ENCODE peak calls at places on chromosomes 11 and 22, in four cellular contexts. One of them, this sample, is unnamed.

GRCh38 chr11:69005631-69006368 is 7.2 kb downstream of the MRGPRF start:
- DNase-seq in H1: no peak
- DNase-seq in K562: no peak
- DNase-seq in HepG2: no peak
- DNase-seq in this sample: no peak

GRCh38 chr11:128709402-128709801 is 15.5 kb downstream of the FLI1 start:
- DNase-seq in HepG2: peak; percentile 12
- DNase-seq in K562: no peak
- DNase-seq in H1: no peak
- DNase-seq in this sample: peak; percentile 99

GRCh38 chr11:288328-289144 is at the start of gene PGGHG:
- DNase-seq in K562: no peak
- DNase-seq in HepG2: no peak
- DNase-seq in H1: peak; percentile 75
- DNase-seq in this sample: no peak

GRCh38 chr11:129189646-129190045 is 2.5 kb downstream of the ARHGAP32 start:
- DNase-seq in HepG2: no peak
- DNase-seq in K562: no peak
- DNase-seq in H1: no peak
- DNase-seq in this sample: no peak

GRCh38 chr11:47348859-47349258 is 3.6 kb downstream of the MYBPC3 start:
- DNase-seq in K562: no peak
- DNase-seq in H1: no peak
- DNase-seq in HepG2: peak; percentile 53
- DNase-seq in this sample: no peak

GRCh38 chr11:19869946-19870589 is 157.4 kb downstream of the NAV2 start:
- DNase-seq in H1: no peak
- DNase-seq in K562: no peak
- DNase-seq in HepG2: no peak
- DNase-seq in this sample: no peak

GRCh38 chr22:27998511-27999410 is 79.7 kb upstream of the PITPNB start:
- DNase-seq in H1: no peak
- DNase-seq in K562: no peak
- DNase-seq in HepG2: no peak
- DNase-seq in this sample: no peak

GRCh38 chr11:72239296-72239848 is 4.6 kb downstream of the PHOX2A start:
- DNase-seq in H1: peak; percentile 64
- DNase-seq in K562: no peak
- DNase-seq in HepG2: no peak
- DNase-seq in this sample: no peak

DNA sequence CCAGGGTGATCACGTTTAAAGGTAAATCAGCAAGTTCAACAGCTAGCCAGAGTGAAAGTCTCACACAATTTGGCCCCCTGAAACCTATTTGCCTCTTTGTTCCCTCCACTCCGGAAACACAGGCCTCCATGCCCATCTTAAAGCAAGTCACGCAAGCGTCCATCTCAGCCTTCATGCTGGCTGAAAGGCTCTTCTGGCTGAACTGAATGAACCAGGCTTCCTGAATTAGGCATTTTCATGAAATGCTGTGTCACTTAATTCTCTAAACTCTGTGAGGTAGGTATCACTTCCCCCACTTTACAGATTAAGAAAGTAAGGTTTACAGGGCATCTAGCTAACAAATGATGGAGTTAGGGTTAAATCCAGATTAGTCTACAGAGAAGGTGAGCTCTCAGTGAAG is 1.4 kb downstream of the SLC25A17 start:
- DNase-seq in HepG2: no peak
- DNase-seq in H1: no peak
- DNase-seq in K562: no peak
- DNase-seq in this sample: no peak
- TF ChIP-seq POLR2AphosphoS5 in HepG2: no peak
- TF ChIP-seq POLR2AphosphoS5 in H1: no peak
- TF ChIP-seq POLR2AphosphoS5 in K562: no peak
- TF ChIP-seq POLR2AphosphoS5 in this sample: no peak

GRCh38 chr11:109733245-109733644 is 311.3 kb downstream of the C11orf87 start:
- DNase-seq in HepG2: no peak
- DNase-seq in K562: no peak
- DNase-seq in H1: no peak
- DNase-seq in this sample: no peak

GRCh38 chr11:109731451-109731850 is 309.5 kb downstream of the C11orf87 start:
- DNase-seq in H1: no peak
- DNase-seq in HepG2: no peak
- DNase-seq in K562: no peak
- DNase-seq in this sample: no peak

GRCh38 chr11:109735139-109735538 is 313.1 kb downstream of the C11orf87 start:
- DNase-seq in HepG2: no peak
- DNase-seq in H1: no peak
- DNase-seq in K562: no peak
- DNase-seq in this sample: no peak

GRCh38 chr11:109730669-109731068 is 308.7 kb downstream of the C11orf87 start:
- DNase-seq in HepG2: no peak
- DNase-seq in H1: no peak
- DNase-seq in K562: no peak
- DNase-seq in this sample: no peak

GRCh38 chr11:109734602-109735001 is 312.6 kb downstream of the C11orf87 start:
- DNase-seq in HepG2: no peak
- DNase-seq in K562: no peak
- DNase-seq in H1: no peak
- DNase-seq in this sample: no peak
- H2AFZ ChIP-seq in HepG2: no peak overlapping the region
- H2AFZ ChIP-seq in K562: no peak overlapping the region
- H2AFZ ChIP-seq in H1: no peak overlapping the region
- H2AFZ ChIP-seq in this sample: no peak overlapping the region

DNA sequence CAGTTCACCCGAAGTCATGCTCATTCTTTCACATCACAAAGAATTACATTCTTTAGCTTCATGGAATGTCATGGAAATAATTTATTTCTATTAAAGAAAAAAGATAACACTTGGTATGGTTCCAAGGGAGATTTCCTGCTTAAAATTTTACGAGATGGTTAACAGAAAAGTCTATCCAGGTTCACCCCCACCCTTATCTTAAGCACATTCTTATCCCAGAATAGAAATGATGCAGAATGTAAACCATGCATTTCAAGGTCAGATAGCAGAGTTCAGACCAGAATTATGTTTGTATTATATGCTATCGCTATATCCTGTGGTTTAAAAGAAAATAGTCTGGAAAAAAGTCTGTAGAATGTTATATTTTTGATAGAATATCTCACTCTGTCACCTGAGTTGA is 58.7 kb downstream of the GAS2 start:
- DNase-seq in HepG2: no peak
- DNase-seq in H1: no peak
- DNase-seq in K562: no peak
- DNase-seq in this sample: peak; percentile 79
- TF ChIP-seq JUN in HepG2: no peak
- TF ChIP-seq JUN in H1: no peak
- TF ChIP-seq JUN in K562: no peak
- TF ChIP-seq JUN in this sample: peak; percentile 55

GRCh38 chr11:64358536-64358906 is 441 bp upstream of the RPS6KA4 start:
- DNase-seq in H1: no peak
- DNase-seq in HepG2: no peak
- DNase-seq in K562: no peak
- DNase-seq in this sample: no peak

GRCh38 chr11:64356498-64357411 is 2.2 kb upstream of the RPS6KA4 start:
- DNase-seq in K562: peak; percentile 80
- DNase-seq in HepG2: peak; percentile 65
- DNase-seq in H1: peak; percentile 91
- DNase-seq in this sample: peak; percentile 37

GRCh38 chr11:64357446-64357845 is 1.5 kb upstream of the RPS6KA4 start:
- DNase-seq in HepG2: no peak
- DNase-seq in H1: no peak
- DNase-seq in K562: no peak
- DNase-seq in this sample: no peak

GRCh38 chr11:64358907-64359711 is at the start of gene RPS6KA4:
- DNase-seq in HepG2: no peak
- DNase-seq in K562: peak; percentile 91
- DNase-seq in H1: peak; percentile 75
- DNase-seq in this sample: peak; percentile 60

DNA sequence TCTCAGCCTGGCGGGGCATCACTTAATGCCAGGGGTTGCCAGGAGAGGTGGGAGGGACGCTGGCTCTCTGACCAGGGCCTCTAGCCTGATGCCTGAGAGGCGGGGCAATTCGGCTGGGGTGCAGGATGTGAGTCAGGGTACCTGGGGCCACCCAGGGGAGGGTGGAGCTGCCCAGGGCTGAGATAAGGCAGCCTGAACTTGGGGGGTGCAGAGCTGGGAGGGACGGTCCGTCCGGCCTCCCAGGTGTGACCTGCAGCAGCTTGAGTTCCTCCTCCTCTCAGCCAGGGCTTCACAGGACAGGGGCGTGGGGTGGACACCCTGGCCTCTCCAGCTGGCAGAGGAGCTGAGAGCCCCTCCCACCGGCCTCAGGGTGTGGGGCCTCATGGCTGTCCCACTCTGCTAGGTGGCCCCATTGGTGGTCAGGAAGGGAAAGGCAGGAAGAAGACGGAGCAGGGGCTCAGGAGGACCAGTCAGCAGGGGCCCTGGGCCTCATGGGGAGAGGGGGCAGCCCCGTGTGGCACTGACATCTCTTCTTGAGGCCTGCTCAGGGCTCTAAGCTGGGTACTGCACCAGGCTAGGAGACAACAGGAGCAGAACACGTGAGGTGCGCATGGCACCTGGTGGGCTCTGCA is 942 bp upstream of the RPS6KA4 start:
- DNase-seq in H1: peak; percentile 51
- DNase-seq in K562: peak; percentile 64
- DNase-seq in HepG2: peak; percentile 20
- DNase-seq in this sample: no peak
- TF ChIP-seq POLR2AphosphoS5 in H1: no peak
- TF ChIP-seq POLR2AphosphoS5 in K562: no peak
- TF ChIP-seq POLR2AphosphoS5 in HepG2: no peak
- TF ChIP-seq POLR2AphosphoS5 in this sample: no peak

DNA sequence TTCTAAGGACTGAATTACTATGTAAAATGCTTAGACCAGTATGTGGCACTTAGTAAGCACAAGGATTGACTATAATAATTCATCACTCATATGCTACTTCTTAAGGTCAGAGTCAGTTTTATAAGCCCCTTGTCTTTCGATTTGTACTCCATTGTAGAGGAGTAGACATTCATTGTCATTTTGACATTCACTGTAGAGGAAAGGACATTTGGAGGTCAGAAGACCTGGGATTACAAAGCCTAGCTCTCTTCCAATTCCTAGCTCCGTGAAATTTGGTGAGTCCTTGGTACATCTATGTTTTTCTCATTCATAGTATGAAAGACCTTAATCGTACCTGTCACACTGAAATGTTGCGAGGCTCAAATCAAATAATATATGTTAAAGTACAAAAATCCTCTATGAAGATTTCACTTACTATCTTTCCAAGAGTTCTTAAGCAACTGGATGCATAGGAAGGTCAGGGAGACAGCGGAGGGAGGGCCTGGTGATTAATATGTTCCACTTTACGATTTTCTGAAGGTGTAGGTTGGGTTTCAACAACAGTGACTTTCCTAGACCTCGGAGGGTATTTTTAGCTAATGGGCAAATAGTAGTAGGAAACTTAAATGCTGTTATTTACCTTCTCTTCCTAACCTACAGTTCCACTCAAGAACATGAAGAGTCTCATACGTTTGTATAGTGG is 1.4 kb upstream of the EMSY start:
- DNase-seq in K562: peak; percentile 25
- DNase-seq in H1: no peak
- DNase-seq in HepG2: no peak
- DNase-seq in this sample: peak; percentile 21
- H2AFZ ChIP-seq in K562: no peak overlapping the region
- H2AFZ ChIP-seq in H1: no peak overlapping the region
- H2AFZ ChIP-seq in HepG2: no peak overlapping the region
- H2AFZ ChIP-seq in this sample: no peak overlapping the region